ENCODE peak calls at places on chromosomes 13 and 19, in ten cellular contexts. V is AG04450; R is choroid plexus epithelial cell; L is left ventricle myocardium inferior; K is body of pancreas; Q is effector memory CD4-positive, alpha-beta T cell; O is EL; M is ACHN; T is GM23248; H is activated T-cell treated with anti-CD3 and anti-CD28 coated beads, Interleukin-2, amount 50 U/mL, for 72 hours. X is an unnamed sample.

GRCh38 chr13:30734434-30734833 is 909 bp upstream of the ALOX5AP start:
- DNase-seq in K (no peak), O (peak), T (peak), Q (no peak), M (peak), V (peak), H (no peak), R (peak), L (no peak), X (no peak)

GRCh38 chr13:37546087-37546486 is 52.5 kb downstream of the POSTN start:
- DNase-seq in R (no peak), H (no peak), L (no peak), K (no peak), Q (no peak), O (no peak), T (no peak), M (no peak), V (no peak), X (no peak)

GRCh38 chr13:108082481-108082880 is 132.9 kb downstream of the LIG4 start:
- DNase-seq in L (no peak), O (no peak), M (no peak), R (no peak), K (no peak), T (no peak), Q (no peak), H (no peak), V (no peak), X (no peak)

GRCh38 chr19:33578697-33579096 is 43.1 kb upstream of the CHST8 start:
- DNase-seq in M (no peak), R (no peak), H (no peak), Q (no peak), O (no peak), L (no peak), V (no peak), K (no peak), T (no peak), X (no peak)

GRCh38 chr19:10832659-10833296 is 3.2 kb downstream of the TMED1 start:
- DNase-seq in L (no peak), V (no peak), R (no peak), K (no peak), Q (no peak), O (no peak), H (no peak), M (no peak), T (no peak), X (no peak)

GRCh38 chr13:54591540-54591939 is 1562.9 kb downstream of the OLFM4 start:
- DNase-seq in Q (no peak), V (no peak), R (no peak), L (no peak), K (no peak), M (no peak), O (no peak), H (no peak), T (no peak), X (no peak)

GRCh38 chr19:14550201-14550754 is 20.9 kb downstream of the TECR start:
- DNase-seq in Q (no peak), M (no peak), R (peak), T (no peak), H (no peak), V (no peak), O (no peak), L (no peak), K (peak), X (no peak)

GRCh38 chr19:29263305-29264080 is 50.5 kb upstream of the UQCRFS1 start:
- DNase-seq in V (no peak), H (peak), T (peak), K (peak), Q (no peak), R (peak), O (peak), M (peak), L (peak), X (peak)

GRCh38 chr13:109964164-109964563 is 177.8 kb upstream of the IRS2 start:
- DNase-seq in H (no peak), T (no peak), V (no peak), M (no peak), O (no peak), K (no peak), R (no peak), Q (no peak), L (no peak), X (no peak)

GRCh38 chr13:94778585-94778984 is 66.2 kb upstream of the SOX21 start:
- DNase-seq in Q (no peak), H (no peak), T (no peak), L (no peak), K (no peak), V (no peak), M (no peak), R (no peak), O (no peak), X (no peak)

GRCh38 chr19:55549500-55550320 is 4.4 kb upstream of the SBK3 start:
- DNase-seq in Q (no peak), O (peak), T (peak), M (peak), L (no peak), K (no peak), H (no peak), V (peak), R (peak), X (no peak)

GRCh38 chr13:113724780-113725315 is 34.2 kb upstream of the TMEM255B start:
- DNase-seq in L (peak), R (peak), M (peak), T (peak), V (no peak), H (peak), K (peak), O (peak), Q (peak), X (peak)

X was measured in effector memory CD8-positive, alpha-beta T cell.